ENCODE peak calls at places on chromosomes 16 and 17, in four cellular contexts. J is fibroblast of lung, R is GM12878, Z is neural progenitor cell. E is an unnamed sample.

GRCh38 chr17:17355426-17355825 is 52.3 kb downstream of the NT5M start:
- DNase-seq in R (no peak), J (no peak), Z (no peak), E (no peak)

GRCh38 chr16:31875112-31875803 is 1.7 kb downstream of the ZNF267 start:
- DNase-seq in Z (no peak), R (no peak), J (peak; percentile 70), E (no peak)

GRCh38 chr17:69869667-69870066 is 205.4 kb upstream of the KCNJ16 start:
- DNase-seq in J (no peak), R (no peak), Z (no peak), E (no peak)

GRCh38 chr17:64401941-64402340 is 11.3 kb upstream of the PECAM1 start:
- DNase-seq in J (no peak), R (no peak), Z (no peak), E (no peak)

GRCh38 chr17:74177018-74177450 is 26.4 kb upstream of the RPL38 start:
- DNase-seq in J (peak; percentile 40), Z (no peak), R (no peak), E (no peak)

GRCh38 chr16:2429037-2429770 is at the start of gene CCNF:
- DNase-seq in Z (peak; percentile 99), R (peak; percentile 71), J (peak; percentile 91), E (peak; percentile 80)

GRCh38 chr17:33322063-33322462 is 29.0 kb upstream of the ASIC2 start:
- DNase-seq in J (peak; percentile 26), Z (no peak), R (no peak), E (no peak)

GRCh38 chr17:42428141-42428944 is 5.3 kb upstream of the CAVIN1 start:
- DNase-seq in Z (peak; percentile 83), J (peak; percentile 98), R (no peak), E (peak; percentile 98)

GRCh38 chr16:10835281-10835931 is 16.8 kb upstream of the TVP23A start:
- DNase-seq in Z (no peak), R (peak; percentile 84), J (no peak), E (no peak)

GRCh38 chr16:12906765-12907516 is 5.5 kb downstream of the SHISA9 start:
- DNase-seq in R (no peak), Z (no peak), J (no peak), E (no peak)

GRCh38 chr17:73025041-73025440 is 67.4 kb downstream of the SLC39A11 start:
- DNase-seq in R (no peak), J (no peak), Z (no peak), E (no peak)

GRCh38 chr17:75144816-75145511 is 9.3 kb downstream of the JPT1 start:
- DNase-seq in R (no peak), J (no peak), Z (no peak), E (no peak)

GRCh38 chr17:39854909-39855308 is 9.2 kb downstream of the IKZF3 start:
- DNase-seq in J (no peak), Z (no peak), R (no peak), E (no peak)

GRCh38 chr17:39082482-39082881 is 69.0 kb downstream of the PLXDC1 start:
- DNase-seq in J (peak; percentile 54), Z (no peak), R (no peak), E (no peak)

GRCh38 chr16:23318639-23319038 is 16.5 kb downstream of the SCNN1B start:
- DNase-seq in J (no peak), Z (no peak), R (no peak), E (no peak)

GRCh38 chr16:11329080-11329491 is 16.2 kb upstream of the RMI2 start:
- DNase-seq in Z (peak; percentile 56), R (peak; percentile 57), J (peak; percentile 50), E (no peak)

GRCh38 chr17:45936610-45937009 is 42.3 kb downstream of the MAPT start:
- DNase-seq in Z (no peak), J (no peak), R (no peak), E (no peak)

GRCh38 chr17:65914784-65915342 is 277.1 kb downstream of the CEP112 start:
- DNase-seq in R (peak; percentile 81), J (peak; percentile 22), Z (no peak), E (no peak)

GRCh38 chr17:78375401-78376079 is 2.9 kb upstream of the PGS1 start:
- DNase-seq in Z (no peak), R (no peak), J (peak; percentile 97), E (peak; percentile 72)

GRCh38 chr16:17414421-17414820 is 56.3 kb downstream of the XYLT1 start:
- DNase-seq in J (no peak), R (peak; percentile 32), Z (no peak), E (no peak)

GRCh38 chr16:88538366-88539060 is 31.7 kb upstream of the ZC3H18 start:
- DNase-seq in J (no peak), R (no peak), Z (peak; percentile 53), E (no peak)

GRCh38 chr17:69367298-69367697 is 40.4 kb upstream of the ABCA5 start:
- DNase-seq in Z (no peak), R (peak; percentile 15), J (no peak), E (no peak)

GRCh38 chr17:41324180-41325075 is 8.9 kb upstream of the KRTAP17-1 start:
- DNase-seq in J (no peak), Z (peak; percentile 60), R (no peak), E (peak; percentile 60)

GRCh38 chr16:14308357-14308723 is 237.2 kb downstream of the MRTFB start:
- DNase-seq in Z (no peak), R (no peak), J (no peak), E (no peak)

GRCh38 chr17:2737693-2738092 is 11.8 kb downstream of the CCDC92B start:
- DNase-seq in R (no peak), J (no peak), Z (no peak), E (no peak)

GRCh38 chr16:12340151-12340733 is 363.7 kb downstream of the SNX29 start:
- DNase-seq in R (no peak), J (peak; percentile 78), Z (peak; percentile 64), E (peak; percentile 14)

GRCh38 chr16:28011223-28011622 is 52.3 kb downstream of the GSG1L start:
- DNase-seq in Z (no peak), R (no peak), J (no peak), E (no peak)

GRCh38 chr17:1931759-1932579 is 93.2 kb downstream of the RTN4RL1 start:
- DNase-seq in R (no peak), Z (peak; percentile 92), J (peak; percentile 51), E (no peak)

GRCh38 chr17:27087935-27088766 is 205.8 kb upstream of the WSB1 start:
- DNase-seq in R (no peak), J (no peak), Z (no peak), E (no peak)

GRCh38 chr16:85303354-85303883 is 191.1 kb upstream of the CIBAR2 start:
- DNase-seq in R (no peak), Z (peak; percentile 80), J (peak; percentile 29), E (peak; percentile 73)

GRCh38 chr17:78108726-78109488 is 19.6 kb downstream of the TMC6 start:
- DNase-seq in R (no peak), Z (no peak), J (no peak), E (no peak)

GRCh38 chr17:64496348-64496785 is 487 bp downstream of the POLG2 start:
- DNase-seq in R (no peak), J (no peak), Z (no peak), E (no peak)

GRCh38 chr16:50302472-50303005 is 36.2 kb downstream of the ADCY7 start:
- DNase-seq in R (no peak), J (no peak), Z (no peak), E (no peak)

GRCh38 chr17:29615048-29615385 is 7.7 kb downstream of the CORO6 start:
- DNase-seq in R (no peak), Z (peak; percentile 37), J (no peak), E (no peak)

GRCh38 chr17:14448816-14449215 is 147.9 kb downstream of the HS3ST3B1 start:
- DNase-seq in R (no peak), Z (no peak), J (no peak), E (no peak)

GRCh38 chr17:83056583-83057396 is 22.6 kb upstream of the METRNL start:
- DNase-seq in J (no peak), Z (peak; percentile 0), R (no peak), E (no peak)

GRCh38 chr17:66984730-66985129 is 20.2 kb downstream of the CACNG4 start:
- DNase-seq in Z (no peak), J (no peak), R (no peak), E (no peak)

GRCh38 chr17:80779961-80780380 is 211.7 kb upstream of the CHMP6 start:
- DNase-seq in Z (no peak), J (peak; percentile 19), R (no peak), E (no peak)
- H2AFZ ChIP-seq in Z (no peak overlapping the region), J (no peak overlapping the region), R (no peak overlapping the region), E (no peak overlapping the region)

GRCh38 chr16:275041-275621 is 613 bp downstream of the RGS11 start:
- DNase-seq in Z (peak; percentile 53), R (no peak), J (no peak), E (no peak)
- TF ChIP-seq EZH2 in Z (peak; percentile 86), R (no peak), J (no peak), E (no peak)

DNA sequence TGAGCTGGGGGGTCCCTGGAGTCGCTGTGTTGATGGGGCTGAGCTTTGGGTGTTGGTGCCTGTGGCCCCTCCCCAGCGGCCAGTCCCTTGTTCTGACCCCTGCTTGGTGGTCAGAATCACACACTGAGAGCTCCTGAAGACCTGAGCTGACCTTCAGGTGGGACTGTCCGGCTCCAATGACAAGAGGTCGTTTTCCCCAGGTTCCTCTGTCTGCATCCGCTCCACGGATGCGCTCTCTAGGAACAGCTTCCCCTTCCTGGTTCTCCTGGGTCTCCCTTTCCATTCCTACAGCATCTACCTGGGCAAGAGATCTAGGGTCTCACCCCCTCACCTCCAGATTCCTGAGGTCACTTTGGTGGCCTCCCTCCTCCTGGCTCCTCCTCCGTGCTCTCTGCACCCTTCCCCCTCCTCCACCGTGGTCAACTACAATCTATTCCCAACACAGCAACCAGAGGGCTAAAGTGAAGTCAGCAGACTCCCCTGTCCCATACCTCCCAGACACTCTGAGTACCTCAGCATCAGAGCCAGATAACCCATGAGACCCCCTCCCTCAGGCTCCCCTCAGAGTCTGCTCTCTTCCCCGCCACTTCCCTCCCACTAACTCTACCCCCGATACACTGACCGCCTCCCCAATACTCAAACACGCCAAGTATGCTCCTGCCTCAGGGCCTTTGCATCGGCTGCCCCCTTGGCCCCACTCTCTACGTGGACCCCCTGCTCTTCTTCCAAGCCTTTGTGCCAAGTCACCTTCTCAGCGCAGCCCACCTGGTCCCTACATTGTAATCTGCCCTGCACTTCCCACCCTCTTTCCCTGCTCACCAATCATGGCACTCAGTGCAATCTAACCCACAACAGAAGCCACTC is 9.0 kb upstream of the SEC14L5 start:
- DNase-seq in Z (no peak), J (no peak), R (no peak), E (no peak)
- H2AFZ ChIP-seq in Z (no peak overlapping the region), J (no peak overlapping the region), R (no peak overlapping the region), E (no peak overlapping the region)

DNA sequence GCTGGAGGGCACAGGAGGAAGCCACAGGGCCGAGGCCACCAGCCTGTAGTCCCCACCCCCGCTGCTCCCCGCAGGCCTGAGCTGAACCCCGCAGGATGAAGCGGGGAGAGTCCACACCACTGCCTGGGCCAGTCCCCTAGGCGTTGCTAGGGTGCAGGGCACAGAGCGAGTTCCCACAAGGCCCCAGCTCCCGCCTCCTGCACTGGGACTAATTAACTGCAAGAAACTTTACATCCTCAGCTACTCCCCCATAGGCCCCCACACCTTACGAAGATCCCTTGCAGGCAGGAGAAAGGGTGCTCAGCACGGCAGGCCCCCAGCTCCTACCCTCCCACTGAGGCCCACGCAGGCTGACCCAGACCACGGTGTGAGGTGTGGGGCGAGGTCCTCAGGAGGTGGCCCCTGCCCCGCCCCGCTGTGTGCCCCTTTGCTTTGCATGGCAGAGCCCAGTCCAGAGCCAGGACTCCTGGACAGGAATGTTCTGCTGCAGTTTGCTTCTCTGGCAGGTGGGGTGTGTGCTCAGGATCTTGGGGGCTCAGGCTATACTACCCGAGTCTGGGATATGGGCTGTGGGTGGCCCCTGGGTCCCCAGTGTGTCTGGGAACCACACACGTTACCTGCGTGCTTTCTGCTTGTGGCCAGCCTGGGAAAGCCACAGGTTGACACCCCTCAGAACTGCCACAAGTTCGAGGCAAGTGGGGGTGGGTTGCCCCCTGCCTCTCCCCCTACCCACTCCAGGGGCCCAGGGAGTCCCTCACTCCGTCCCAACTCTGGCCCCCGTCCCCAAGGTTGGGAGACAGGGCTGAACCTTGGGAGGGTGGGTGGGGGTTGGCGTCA is 1.2 kb downstream of the GNG13 start:
- DNase-seq in R (no peak), J (no peak), Z (no peak), E (no peak)
- TF ChIP-seq EZH2 in R (no peak), J (no peak), Z (no peak), E (no peak)

E was measured in PC-9.